ENCODE peak calls at places on chromosomes 11 and 22, in five cellular contexts. W is fibroblast of lung; I is ovary; Q is naive thymus-derived CD4-positive, alpha-beta T cell; E is adipocyte. C is an unnamed sample. For H3K36me3 and H3K9me3, the result is how much of the 10 kb centered on the place peaks cover.

GRCh38 chr11:75389276-75389605 is 10.1 kb upstream of the RPS3 start:
- DNase-seq in W (peak), I (no peak), Q (no peak), E (no peak), C (no peak)

GRCh38 chr11:9982796-9983579 is 311.0 kb downstream of the SBF2 start:
- DNase-seq in W (peak), I (no peak), Q (no peak), E (peak), C (peak)

GRCh38 chr11:121299417-121299816 is 6.8 kb downstream of the SC5D start:
- DNase-seq in W (no peak), I (no peak), Q (no peak), E (no peak), C (no peak)

GRCh38 chr22:44217346-44217745 is 36.6 kb downstream of the PARVG start:
- DNase-seq in W (no peak), I (no peak), Q (no peak), E (no peak), C (no peak)

GRCh38 chr11:128709402-128709801 is 15.5 kb downstream of the FLI1 start:
- DNase-seq in W (peak), I (no peak), Q (no peak), E (peak), C (no peak)

GRCh38 chr11:120792306-120792705 is 231.6 kb upstream of the TBCEL start:
- DNase-seq in W (no peak), I (no peak), Q (no peak), E (no peak), C (no peak)

GRCh38 chr22:43210631-43211515 is 23.9 kb upstream of the TTLL12 start:
- DNase-seq in W (no peak), I (no peak), Q (no peak), E (no peak), C (no peak)

GRCh38 chr11:94134651-94135512 is 6.2 kb downstream of the PANX1 start:
- DNase-seq in W (peak), I (peak), Q (no peak), E (peak), C (no peak)

GRCh38 chr22:45201678-45202332 is 38.1 kb downstream of the NUP50 start:
- DNase-seq in W (peak), I (peak), Q (no peak), E (peak), C (no peak)

GRCh38 chr11:64032050-64032449 is 3.7 kb upstream of the FLRT1 start:
- DNase-seq in W (peak), I (no peak), Q (no peak), E (no peak), C (no peak)

GRCh38 chr11:62988281-62988680 is 3.5 kb upstream of the SLC22A6 start:
- DNase-seq in W (no peak), I (no peak), Q (no peak), E (no peak), C (no peak)

GRCh38 chr11:75858613-75859012 is 43.6 kb downstream of the UVRAG start:
- DNase-seq in W (peak), I (no peak), Q (no peak), E (peak), C (no peak)

GRCh38 chr22:47192651-47193437 is 430.4 kb downstream of the TBC1D22A start:
- DNase-seq in W (no peak), I (peak), Q (peak), E (no peak), C (peak)

GRCh38 chr11:121589946-121590537 is 137.3 kb upstream of the SORL1-AS1 start:
- DNase-seq in W (no peak), I (no peak), Q (no peak), E (no peak), C (no peak)

GRCh38 chr22:44968736-44969135 is 41.1 kb downstream of the PHF21B start:
- DNase-seq in W (no peak), I (no peak), Q (no peak), E (no peak), C (peak)

GRCh38 chr11:122778148-122778547 is 60.2 kb upstream of the CRTAM start:
- DNase-seq in W (peak), I (no peak), Q (no peak), E (no peak), C (no peak)

GRCh38 chr11:62001450-62002178 is 34.2 kb upstream of the FTH1 start:
- DNase-seq in W (no peak), I (peak), Q (no peak), E (no peak), C (no peak)

GRCh38 chr22:40714514-40714966 is 35.3 kb downstream of the MCHR1 start:
- DNase-seq in W (peak), I (peak), Q (no peak), E (peak), C (no peak)

GRCh38 chr11:118998822-118999221 is 884 bp downstream of the CENATAC start:
- DNase-seq in W (peak), I (no peak), Q (no peak), E (peak), C (peak)

GRCh38 chr11:10639350-10639749 is 54.2 kb downstream of the IRAG1 start:
- DNase-seq in W (peak), I (no peak), Q (no peak), E (no peak), C (no peak)

GRCh38 chr11:35539781-35540281 is 14.4 kb upstream of the PAMR1 start:
- DNase-seq in W (peak), I (peak), Q (no peak), E (peak), C (no peak)

GRCh38 chr11:36215688-36216050 is 73.6 kb downstream of the COMMD9 start:
- DNase-seq in W (no peak), I (no peak), Q (no peak), E (no peak), C (no peak)

GRCh38 chr11:133904818-133905515 is 51.8 kb downstream of the IGSF9B start:
- DNase-seq in W (no peak), I (no peak), Q (no peak), E (no peak), C (no peak)

GRCh38 chr11:124917115-124917637 is 1.9 kb upstream of the HEPN1 start:
- DNase-seq in W (peak), I (no peak), Q (no peak), E (peak), C (no peak)

GRCh38 chr11:2797741-2798361 is 87.7 kb downstream of the CDKN1C start:
- DNase-seq in W (no peak), I (peak), Q (no peak), E (no peak), C (no peak)

GRCh38 chr11:48107188-48107704 is 109.4 kb upstream of the OR4B1 start:
- DNase-seq in W (peak), I (no peak), Q (no peak), E (peak), C (no peak)

DNA sequence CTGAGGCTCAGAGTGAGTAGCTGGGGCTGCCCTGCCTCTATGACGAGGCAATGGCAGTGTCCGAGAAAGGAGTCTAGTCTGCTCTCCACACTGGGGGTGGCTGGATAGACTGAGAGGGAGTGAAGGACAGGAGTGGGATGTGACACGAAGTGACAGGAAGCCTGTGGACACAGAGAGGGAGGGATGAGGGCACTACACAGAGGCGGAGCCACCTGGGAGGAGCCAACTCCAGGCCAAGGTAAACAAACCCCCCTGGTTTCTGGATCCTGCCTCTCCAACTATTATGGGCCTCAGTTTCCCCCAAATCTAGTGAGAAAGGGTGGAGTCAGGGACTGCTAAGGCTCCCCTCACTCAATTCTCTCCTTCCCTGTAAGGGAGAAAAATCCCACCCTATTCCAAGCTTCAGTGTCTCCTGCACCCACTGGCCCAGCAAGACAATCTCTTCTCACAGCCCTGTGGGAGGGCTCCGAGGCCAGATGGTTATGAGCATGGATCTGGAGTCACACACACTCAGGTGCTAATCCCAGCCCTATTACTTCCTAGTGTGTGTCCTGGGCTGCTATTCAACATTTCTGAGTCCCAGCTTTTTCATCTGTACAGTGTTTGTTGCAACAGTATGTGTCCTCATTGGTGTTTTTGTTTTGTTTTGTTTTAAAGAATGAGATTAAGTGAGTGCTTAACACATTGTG is 24.9 kb downstream of the ASPHD2 start:
- DNase-seq in W (no peak), I (no peak), Q (no peak), E (no peak), C (no peak)
- H3K36me3 ChIP-seq in W (under half), I (under half), Q (half or more), E (half or more), C (under half)

GRCh38 chr22:21728270-21728669 is 7.3 kb downstream of the YPEL1 start:
- DNase-seq in W (no peak), I (no peak), Q (no peak), E (no peak), C (no peak)
- H3K4me3 ChIP-seq in W (no peak), I (no peak), Q (no peak), E (no peak), C (no peak)

DNA sequence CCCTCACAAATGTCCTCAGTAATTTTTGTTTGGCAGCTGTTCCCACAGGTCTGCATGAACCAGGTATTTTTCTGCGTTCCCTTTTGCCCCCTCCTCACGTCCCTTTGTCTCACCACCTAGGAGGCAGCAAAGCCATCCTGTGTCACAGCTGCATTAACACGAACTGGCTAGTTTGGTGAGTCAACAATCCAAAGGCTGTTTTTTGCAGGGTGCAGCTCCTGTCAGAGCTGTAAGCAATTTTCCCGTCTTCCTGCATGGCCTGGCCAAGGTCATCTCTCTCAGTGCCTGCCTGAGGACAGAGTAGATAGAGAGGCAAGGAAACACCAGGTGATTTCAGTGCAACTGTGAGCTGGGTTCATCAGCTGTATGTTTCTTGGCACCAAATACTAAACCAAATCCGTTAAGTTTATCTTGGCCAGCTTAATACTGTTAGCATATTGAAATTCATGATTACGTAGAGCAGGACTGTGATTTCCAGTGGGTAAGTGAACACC is 20.6 kb upstream of the VSIG10L2 start:
- DNase-seq in W (peak), I (no peak), Q (no peak), E (no peak), C (no peak)
- H3K9me3 ChIP-seq in W (under half), I (under half), Q (under half), E (under half), C (under half)

DNA sequence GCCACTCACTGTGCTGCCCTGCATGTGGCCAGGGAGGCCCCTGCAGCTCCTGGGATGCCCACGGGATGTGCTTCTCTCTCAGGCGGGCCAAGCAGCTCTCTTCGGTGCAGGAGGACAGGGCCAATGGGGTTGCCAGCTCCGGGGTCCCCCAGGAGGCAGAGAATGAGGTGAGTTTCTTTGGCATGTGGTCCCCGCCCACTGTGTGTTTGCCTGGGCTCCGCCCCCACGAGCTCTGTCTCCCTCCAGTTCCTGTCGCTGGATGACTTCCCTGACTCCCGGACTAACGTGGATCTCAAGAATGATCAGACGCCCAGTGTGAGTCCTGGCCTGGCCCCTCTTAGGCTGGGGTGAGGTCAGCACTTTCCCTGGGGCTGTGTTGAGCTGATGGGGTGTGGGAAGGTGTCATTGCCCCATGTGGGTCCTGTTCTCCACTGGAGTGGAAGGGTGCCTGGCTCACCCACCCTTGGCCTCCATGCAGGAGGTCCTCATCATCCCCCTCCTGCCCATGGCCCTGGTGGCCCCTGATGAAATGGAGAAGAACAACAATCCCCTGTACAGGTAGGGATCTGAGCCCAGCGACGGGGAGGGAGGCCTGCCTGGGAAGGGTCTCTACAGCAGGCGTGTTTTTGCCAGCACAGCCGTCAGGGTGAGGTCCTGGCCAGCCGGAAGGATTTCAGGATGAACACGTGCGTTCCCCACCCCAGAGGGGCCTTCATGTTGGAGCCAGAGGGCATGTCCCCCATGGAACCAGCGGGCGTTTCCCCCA is 7.7 kb downstream of the SCO2 start:
- DNase-seq in W (no peak), I (no peak), Q (no peak), E (no peak), C (no peak)
- H3K36me3 ChIP-seq in W (under half), I (under half), Q (half or more), E (under half), C (half or more)